ENCODE peak calls at places on chromosomes 12 and 14, in ten cellular contexts. Y is left cardiac atrium; Q is GM19239; J is cardiac muscle cell; A is Peyer's patch; H is A549; T is mesothelial cell of epicardium; M is activated CD4-positive, CD25-positive, alpha-beta regulatory T cell; C is germinal center; N is stimulated activated CD4-positive, alpha-beta T cell treated with anti-CD3 and anti-CD28 coated beads, Interleukin-1b, Interleukin-23, amount 100 ng/mL, for 24 hours. B is an unnamed sample.

GRCh38 chr12:122596838-122597237 is 69.8 kb downstream of the KNTC1 start:
- DNase-seq in H (no peak), Q (no peak), J (no peak), T (no peak), M (no peak), C (no peak), N (no peak), A (no peak), Y (no peak), B (no peak)

GRCh38 chr12:57342207-57342691 is 88.6 kb downstream of the R3HDM2 start:
- DNase-seq in Q (no peak), J (peak; percentile 72), C (no peak), Y (peak; percentile 28), T (no peak), A (no peak), M (no peak), H (peak; percentile 71), N (no peak), B (no peak)

GRCh38 chr12:31485570-31485969 is 105.4 kb downstream of the DENND5B start:
- DNase-seq in H (no peak), A (no peak), Y (no peak), Q (no peak), N (no peak), J (no peak), C (no peak), T (no peak), M (no peak), B (peak; percentile 12)

GRCh38 chr12:31752450-31752849 is 23.6 kb upstream of the AMN1 start:
- DNase-seq in J (no peak), Q (no peak), M (no peak), N (no peak), Y (no peak), H (no peak), C (no peak), T (no peak), A (no peak), B (no peak)

GRCh38 chr12:121678721-121679300 is 9.4 kb upstream of the MORN3 start:
- DNase-seq in J (no peak), Q (no peak), T (no peak), Y (no peak), C (no peak), A (no peak), M (no peak), N (no peak), H (no peak), B (no peak)

GRCh38 chr12:105317942-105318614 is 12.4 kb upstream of the C12orf75 start:
- DNase-seq in J (no peak), N (no peak), A (no peak), M (no peak), Q (no peak), Y (no peak), H (peak; percentile 91), T (no peak), C (no peak), B (no peak)

GRCh38 chr12:5533368-5533767 is 101.5 kb downstream of the NTF3 start:
- DNase-seq in Q (no peak), N (no peak), C (no peak), M (no peak), T (no peak), A (no peak), Y (no peak), H (no peak), J (no peak), B (no peak)

GRCh38 chr14:81269100-81269978 is 48.6 kb upstream of the GTF2A1 start:
- DNase-seq in Y (no peak), H (peak; percentile 68), M (no peak), J (peak; percentile 79), N (peak; percentile 1), T (no peak), Q (peak; percentile 40), C (peak; percentile 67), A (no peak), B (peak; percentile 15)

GRCh38 chr14:80003138-80003537 is 208.2 kb downstream of the DIO2 start:
- DNase-seq in T (no peak), J (no peak), M (no peak), Y (no peak), H (peak; percentile 46), N (no peak), C (no peak), A (no peak), Q (no peak), B (no peak)

GRCh38 chr12:61821381-61821780 is 438.8 kb upstream of the USP15 start:
- DNase-seq in Y (no peak), T (no peak), M (no peak), H (no peak), J (no peak), N (no peak), A (no peak), Q (no peak), C (no peak), B (no peak)

GRCh38 chr14:58774531-58774930 is 136.8 kb downstream of the DACT1 start:
- DNase-seq in T (no peak), M (no peak), C (no peak), A (no peak), J (no peak), H (no peak), Q (no peak), N (no peak), Y (no peak), B (no peak)

GRCh38 chr12:139585-139984 is 73.0 kb downstream of the IQSEC3 start:
- DNase-seq in T (peak; percentile 61), Q (no peak), A (no peak), H (no peak), N (no peak), J (peak; percentile 42), C (no peak), M (no peak), Y (no peak), B (no peak)

GRCh38 chr14:51862171-51862838 is 1.9 kb downstream of the GNG2 start:
- DNase-seq in H (no peak), J (peak; percentile 26), Q (no peak), Y (no peak), N (no peak), C (no peak), T (no peak), M (no peak), A (no peak), B (no peak)

GRCh38 chr12:41956353-41956752 is 188.3 kb downstream of the GXYLT1 start:
- DNase-seq in M (no peak), T (no peak), N (no peak), H (no peak), A (no peak), Y (no peak), Q (no peak), C (no peak), J (no peak), B (no peak)

GRCh38 chr12:124651508-124652273 is 84.3 kb upstream of the NCOR2 start:
- DNase-seq in M (no peak), Q (no peak), T (no peak), Y (peak; percentile 62), J (no peak), H (no peak), A (no peak), N (no peak), C (no peak), B (no peak)

GRCh38 chr12:12511021-12511783 is 51.5 kb downstream of the DUSP16 start:
- DNase-seq in Q (no peak), T (no peak), N (no peak), J (no peak), H (no peak), M (no peak), Y (no peak), A (no peak), C (no peak), B (no peak)

GRCh38 chr12:65800928-65801327 is 23.4 kb upstream of the HMGA2 start:
- DNase-seq in M (no peak), H (no peak), C (no peak), A (no peak), T (no peak), Y (no peak), N (no peak), Q (no peak), J (peak; percentile 47), B (no peak)

GRCh38 chr12:114668151-114668891 is 15.7 kb downstream of the TBX3 start:
- DNase-seq in N (no peak), T (peak; percentile 82), Y (peak; percentile 77), C (peak; percentile 41), A (no peak), H (peak; percentile 91), Q (peak; percentile 46), J (peak; percentile 76), M (no peak), B (peak; percentile 69)

GRCh38 chr12:131990980-131991305 is 41.2 kb downstream of the EP400 start:
- DNase-seq in C (no peak), M (no peak), Y (no peak), N (no peak), J (no peak), Q (no peak), H (no peak), T (no peak), A (no peak), B (no peak)

GRCh38 chr12:131466932-131467331 is 244.0 kb upstream of the SFSWAP start:
- DNase-seq in M (no peak), C (no peak), N (no peak), Q (no peak), H (no peak), J (no peak), A (no peak), T (no peak), Y (no peak), B (no peak)

GRCh38 chr12:62009445-62009844 is 250.8 kb upstream of the USP15 start:
- DNase-seq in H (no peak), A (no peak), C (no peak), M (no peak), N (no peak), Y (no peak), Q (no peak), J (no peak), T (no peak), B (no peak)

B was measured in T1000.